ENCODE peak calls at places on chromosomes 5 and 9, in eight cellular contexts. One of them, this sample, is unnamed.

GRCh38 chr9:133535285-133535877 is 877 bp downstream of the ADAMTSL2 start:
- DNase-seq in small intestine: no peak
- DNase-seq in ovary: no peak
- DNase-seq in OCI-M1: no peak
- DNase-seq in substantia nigra: no peak
- DNase-seq in brain microvascular endothelial cell: no peak
- DNase-seq in activated CD4-positive, CD25-positive, alpha-beta regulatory T cell: no peak
- DNase-seq in left ventricle myocardium superior: no peak
- DNase-seq in this sample: no peak

GRCh38 chr5:2381861-2382260 is 369.6 kb downstream of the IRX2 start:
- DNase-seq in brain microvascular endothelial cell: no peak
- DNase-seq in left ventricle myocardium superior: no peak
- DNase-seq in substantia nigra: no peak
- DNase-seq in OCI-M1: no peak
- DNase-seq in small intestine: no peak
- DNase-seq in activated CD4-positive, CD25-positive, alpha-beta regulatory T cell: no peak
- DNase-seq in ovary: no peak
- DNase-seq in this sample: peak

GRCh38 chr5:60102961-60103683 is 209.6 kb upstream of the PDE4D start:
- DNase-seq in activated CD4-positive, CD25-positive, alpha-beta regulatory T cell: no peak
- DNase-seq in small intestine: no peak
- DNase-seq in brain microvascular endothelial cell: peak
- DNase-seq in ovary: no peak
- DNase-seq in OCI-M1: peak
- DNase-seq in left ventricle myocardium superior: no peak
- DNase-seq in substantia nigra: no peak
- DNase-seq in this sample: no peak

GRCh38 chr5:1550287-1551076 is 26.7 kb upstream of the LPCAT1 start:
- DNase-seq in activated CD4-positive, CD25-positive, alpha-beta regulatory T cell: no peak
- DNase-seq in ovary: no peak
- DNase-seq in substantia nigra: no peak
- DNase-seq in OCI-M1: no peak
- DNase-seq in small intestine: no peak
- DNase-seq in brain microvascular endothelial cell: no peak
- DNase-seq in left ventricle myocardium superior: no peak
- DNase-seq in this sample: peak

GRCh38 chr5:68264024-68264956 is 48.7 kb downstream of the PIK3R1 start:
- DNase-seq in substantia nigra: no peak
- DNase-seq in OCI-M1: no peak
- DNase-seq in brain microvascular endothelial cell: peak
- DNase-seq in left ventricle myocardium superior: no peak
- DNase-seq in activated CD4-positive, CD25-positive, alpha-beta regulatory T cell: no peak
- DNase-seq in small intestine: peak
- DNase-seq in ovary: no peak
- DNase-seq in this sample: no peak

GRCh38 chr5:139124774-139125391 is 73.3 kb downstream of the SIL1 start:
- DNase-seq in ovary: no peak
- DNase-seq in OCI-M1: no peak
- DNase-seq in brain microvascular endothelial cell: no peak
- DNase-seq in small intestine: no peak
- DNase-seq in left ventricle myocardium superior: no peak
- DNase-seq in activated CD4-positive, CD25-positive, alpha-beta regulatory T cell: no peak
- DNase-seq in substantia nigra: no peak
- DNase-seq in this sample: no peak

GRCh38 chr5:135566422-135567416 is 12.1 kb downstream of the CXCL14 start:
- DNase-seq in activated CD4-positive, CD25-positive, alpha-beta regulatory T cell: no peak
- DNase-seq in substantia nigra: no peak
- DNase-seq in brain microvascular endothelial cell: no peak
- DNase-seq in ovary: no peak
- DNase-seq in OCI-M1: no peak
- DNase-seq in left ventricle myocardium superior: no peak
- DNase-seq in small intestine: no peak
- DNase-seq in this sample: no peak

GRCh38 chr9:87464110-87464991 is 33.3 kb upstream of the DAPK1 start:
- DNase-seq in ovary: no peak
- DNase-seq in activated CD4-positive, CD25-positive, alpha-beta regulatory T cell: no peak
- DNase-seq in left ventricle myocardium superior: no peak
- DNase-seq in substantia nigra: no peak
- DNase-seq in brain microvascular endothelial cell: no peak
- DNase-seq in small intestine: no peak
- DNase-seq in OCI-M1: no peak
- DNase-seq in this sample: no peak

GRCh38 chr5:148457183-148457620 is 73.4 kb downstream of the FBXO38 start:
- DNase-seq in ovary: no peak
- DNase-seq in brain microvascular endothelial cell: no peak
- DNase-seq in OCI-M1: peak
- DNase-seq in left ventricle myocardium superior: no peak
- DNase-seq in substantia nigra: no peak
- DNase-seq in activated CD4-positive, CD25-positive, alpha-beta regulatory T cell: no peak
- DNase-seq in small intestine: peak
- DNase-seq in this sample: no peak

GRCh38 chr5:172860520-172861443 is 26.7 kb downstream of the ERGIC1 start:
- DNase-seq in OCI-M1: no peak
- DNase-seq in brain microvascular endothelial cell: no peak
- DNase-seq in left ventricle myocardium superior: peak
- DNase-seq in activated CD4-positive, CD25-positive, alpha-beta regulatory T cell: no peak
- DNase-seq in ovary: peak
- DNase-seq in small intestine: no peak
- DNase-seq in substantia nigra: peak
- DNase-seq in this sample: peak

GRCh38 chr5:52864376-52864775 is 76.7 kb downstream of the ITGA1 start:
- DNase-seq in left ventricle myocardium superior: no peak
- DNase-seq in OCI-M1: peak
- DNase-seq in brain microvascular endothelial cell: no peak
- DNase-seq in ovary: no peak
- DNase-seq in small intestine: no peak
- DNase-seq in activated CD4-positive, CD25-positive, alpha-beta regulatory T cell: no peak
- DNase-seq in substantia nigra: no peak
- DNase-seq in this sample: no peak

GRCh38 chr9:101268426-101268825 is 116.4 kb downstream of the BAAT start:
- DNase-seq in ovary: no peak
- DNase-seq in activated CD4-positive, CD25-positive, alpha-beta regulatory T cell: no peak
- DNase-seq in OCI-M1: no peak
- DNase-seq in substantia nigra: no peak
- DNase-seq in small intestine: no peak
- DNase-seq in brain microvascular endothelial cell: no peak
- DNase-seq in left ventricle myocardium superior: no peak
- DNase-seq in this sample: no peak

GRCh38 chr9:34928921-34929320 is 29.2 kb upstream of the PHF24 start:
- DNase-seq in substantia nigra: no peak
- DNase-seq in activated CD4-positive, CD25-positive, alpha-beta regulatory T cell: no peak
- DNase-seq in OCI-M1: no peak
- DNase-seq in ovary: no peak
- DNase-seq in left ventricle myocardium superior: no peak
- DNase-seq in brain microvascular endothelial cell: no peak
- DNase-seq in small intestine: no peak
- DNase-seq in this sample: no peak

GRCh38 chr9:129627556-129628492 is 1.9 kb downstream of the NTMT1 start:
- DNase-seq in activated CD4-positive, CD25-positive, alpha-beta regulatory T cell: no peak
- DNase-seq in small intestine: no peak
- DNase-seq in left ventricle myocardium superior: no peak
- DNase-seq in substantia nigra: no peak
- DNase-seq in brain microvascular endothelial cell: no peak
- DNase-seq in OCI-M1: no peak
- DNase-seq in ovary: no peak
- DNase-seq in this sample: no peak

GRCh38 chr9:27538668-27539067 is 9.1 kb upstream of the MOB3B start:
- DNase-seq in small intestine: peak
- DNase-seq in substantia nigra: no peak
- DNase-seq in brain microvascular endothelial cell: no peak
- DNase-seq in activated CD4-positive, CD25-positive, alpha-beta regulatory T cell: no peak
- DNase-seq in OCI-M1: peak
- DNase-seq in left ventricle myocardium superior: no peak
- DNase-seq in ovary: no peak
- DNase-seq in this sample: no peak

GRCh38 chr9:5582835-5583195 is 46.1 kb upstream of the RIC1 start:
- DNase-seq in substantia nigra: no peak
- DNase-seq in ovary: no peak
- DNase-seq in small intestine: no peak
- DNase-seq in brain microvascular endothelial cell: peak
- DNase-seq in OCI-M1: peak
- DNase-seq in activated CD4-positive, CD25-positive, alpha-beta regulatory T cell: no peak
- DNase-seq in left ventricle myocardium superior: no peak
- DNase-seq in this sample: no peak

GRCh38 chr9:82412586-82412985 is 424.0 kb downstream of the SPATA31D1 start:
- DNase-seq in small intestine: no peak
- DNase-seq in ovary: no peak
- DNase-seq in activated CD4-positive, CD25-positive, alpha-beta regulatory T cell: no peak
- DNase-seq in left ventricle myocardium superior: no peak
- DNase-seq in brain microvascular endothelial cell: no peak
- DNase-seq in OCI-M1: no peak
- DNase-seq in substantia nigra: no peak
- DNase-seq in this sample: no peak

GRCh38 chr5:139808481-139809330 is 13.1 kb downstream of the PSD2 start:
- DNase-seq in brain microvascular endothelial cell: peak
- DNase-seq in activated CD4-positive, CD25-positive, alpha-beta regulatory T cell: no peak
- DNase-seq in OCI-M1: peak
- DNase-seq in left ventricle myocardium superior: peak
- DNase-seq in small intestine: no peak
- DNase-seq in ovary: peak
- DNase-seq in substantia nigra: no peak
- DNase-seq in this sample: peak

GRCh38 chr5:126515337-126515736 is 79.7 kb downstream of the ALDH7A1 start:
- DNase-seq in small intestine: no peak
- DNase-seq in OCI-M1: peak
- DNase-seq in activated CD4-positive, CD25-positive, alpha-beta regulatory T cell: no peak
- DNase-seq in substantia nigra: no peak
- DNase-seq in brain microvascular endothelial cell: no peak
- DNase-seq in ovary: no peak
- DNase-seq in left ventricle myocardium superior: no peak
- DNase-seq in this sample: no peak

GRCh38 chr5:142769251-142769792 is 855 bp upstream of the ARHGAP26 start:
- DNase-seq in left ventricle myocardium superior: no peak
- DNase-seq in activated CD4-positive, CD25-positive, alpha-beta regulatory T cell: no peak
- DNase-seq in small intestine: peak
- DNase-seq in ovary: no peak
- DNase-seq in brain microvascular endothelial cell: peak
- DNase-seq in substantia nigra: no peak
- DNase-seq in OCI-M1: peak
- DNase-seq in this sample: no peak

GRCh38 chr9:61671276-61671973 is 481.6 kb downstream of the SPATA31A7 start:
- DNase-seq in activated CD4-positive, CD25-positive, alpha-beta regulatory T cell: no peak
- DNase-seq in small intestine: no peak
- DNase-seq in ovary: no peak
- DNase-seq in OCI-M1: no peak
- DNase-seq in left ventricle myocardium superior: no peak
- DNase-seq in substantia nigra: no peak
- DNase-seq in brain microvascular endothelial cell: no peak
- DNase-seq in this sample: peak

GRCh38 chr5:134142088-134142487 is 27.6 kb downstream of the TCF7 start:
- DNase-seq in activated CD4-positive, CD25-positive, alpha-beta regulatory T cell: no peak
- DNase-seq in substantia nigra: no peak
- DNase-seq in ovary: no peak
- DNase-seq in OCI-M1: no peak
- DNase-seq in brain microvascular endothelial cell: no peak
- DNase-seq in small intestine: no peak
- DNase-seq in left ventricle myocardium superior: no peak
- DNase-seq in this sample: peak

GRCh38 chr9:31542384-31543055 is 841.9 kb upstream of the ACO1 start:
- DNase-seq in OCI-M1: peak
- DNase-seq in left ventricle myocardium superior: no peak
- DNase-seq in substantia nigra: no peak
- DNase-seq in activated CD4-positive, CD25-positive, alpha-beta regulatory T cell: no peak
- DNase-seq in ovary: peak
- DNase-seq in brain microvascular endothelial cell: peak
- DNase-seq in small intestine: peak
- DNase-seq in this sample: no peak

GRCh38 chr5:59317023-59317771 is 576.3 kb downstream of the PDE4D start:
- DNase-seq in activated CD4-positive, CD25-positive, alpha-beta regulatory T cell: no peak
- DNase-seq in substantia nigra: no peak
- DNase-seq in brain microvascular endothelial cell: no peak
- DNase-seq in small intestine: peak
- DNase-seq in OCI-M1: peak
- DNase-seq in ovary: no peak
- DNase-seq in left ventricle myocardium superior: no peak
- DNase-seq in this sample: no peak

GRCh38 chr5:150645070-150645700 is 4.7 kb downstream of the SYNPO start:
- DNase-seq in ovary: peak
- DNase-seq in activated CD4-positive, CD25-positive, alpha-beta regulatory T cell: no peak
- DNase-seq in OCI-M1: no peak
- DNase-seq in left ventricle myocardium superior: peak
- DNase-seq in small intestine: no peak
- DNase-seq in substantia nigra: peak
- DNase-seq in brain microvascular endothelial cell: peak
- DNase-seq in this sample: peak

GRCh38 chr9:79570449-79571308 is 1.1 kb upstream of the TLE4 start:
- DNase-seq in OCI-M1: peak
- DNase-seq in activated CD4-positive, CD25-positive, alpha-beta regulatory T cell: peak
- DNase-seq in substantia nigra: peak
- DNase-seq in ovary: peak
- DNase-seq in brain microvascular endothelial cell: peak
- DNase-seq in left ventricle myocardium superior: peak
- DNase-seq in small intestine: peak
- DNase-seq in this sample: peak

GRCh38 chr5:159768243-159768642 is 148.0 kb upstream of the ADRA1B start:
- DNase-seq in substantia nigra: no peak
- DNase-seq in small intestine: no peak
- DNase-seq in OCI-M1: no peak
- DNase-seq in brain microvascular endothelial cell: no peak
- DNase-seq in left ventricle myocardium superior: no peak
- DNase-seq in ovary: no peak
- DNase-seq in activated CD4-positive, CD25-positive, alpha-beta regulatory T cell: no peak
- DNase-seq in this sample: no peak

GRCh38 chr9:75937859-75938258 is 47.4 kb downstream of the PCSK5 start:
- DNase-seq in brain microvascular endothelial cell: no peak
- DNase-seq in activated CD4-positive, CD25-positive, alpha-beta regulatory T cell: no peak
- DNase-seq in small intestine: no peak
- DNase-seq in ovary: no peak
- DNase-seq in substantia nigra: no peak
- DNase-seq in OCI-M1: peak
- DNase-seq in left ventricle myocardium superior: no peak
- DNase-seq in this sample: no peak